ENCODE peak calls at places on chromosomes 2 and 18, in seven cellular contexts. S is uterus, B is AG04450, J is A549, U is heart right ventricle, O is brain microvascular endothelial cell, D is right lobe of liver. X is an unnamed sample.

GRCh38 chr2:165793161-165793778 is 777 bp downstream of the GALNT3 start:
- DNase-seq in S (no peak), O (peak), B (no peak), J (no peak), D (peak), U (peak), X (no peak)

GRCh38 chr2:105866439-105867170 is 121.9 kb downstream of the NCK2 start:
- DNase-seq in U (no peak), B (peak), J (no peak), D (no peak), S (no peak), O (peak), X (no peak)

GRCh38 chr2:166464187-166464586 is 29.9 kb downstream of the SCN7A start:
- DNase-seq in J (no peak), O (no peak), S (no peak), B (no peak), U (no peak), D (no peak), X (no peak)

GRCh38 chr2:144147356-144147755 is 372.6 kb downstream of the ZEB2 start:
- DNase-seq in B (no peak), U (no peak), D (no peak), J (no peak), O (no peak), S (no peak), X (no peak)

GRCh38 chr2:233822101-233822771 is 32.1 kb downstream of the HJURP start:
- DNase-seq in D (peak), U (no peak), S (no peak), O (no peak), J (no peak), B (no peak), X (peak)

GRCh38 chr18:30652377-30652776 is 390.2 kb downstream of the DSC3 start:
- DNase-seq in S (no peak), B (no peak), D (no peak), J (no peak), U (no peak), O (no peak), X (no peak)

GRCh38 chr18:77100751-77101355 is 31.7 kb downstream of the MBP start:
- DNase-seq in U (no peak), D (no peak), J (no peak), B (no peak), O (no peak), S (no peak), X (no peak)

GRCh38 chr18:44594779-44595467 is 85.8 kb upstream of the SETBP1 start:
- DNase-seq in J (no peak), B (no peak), D (no peak), O (peak), S (no peak), U (no peak), X (no peak)

GRCh38 chr2:32947484-32948143 is 861 bp downstream of the LTBP1 start:
- DNase-seq in D (no peak), B (no peak), O (peak), S (peak), J (peak), U (peak), X (peak)

GRCh38 chr2:74532222-74532621 is 2.5 kb downstream of the HTRA2 start:
- DNase-seq in D (no peak), U (no peak), O (no peak), B (no peak), S (no peak), J (peak), X (no peak)

GRCh38 chr2:40430741-40431599 is 20.9 kb downstream of the SLC8A1 start:
- DNase-seq in S (no peak), D (no peak), B (no peak), U (no peak), O (no peak), J (no peak), X (no peak)

GRCh38 chr2:16140771-16141640 is 200.7 kb downstream of the MYCN start:
- DNase-seq in S (no peak), B (no peak), U (no peak), O (no peak), D (no peak), J (no peak), X (no peak)

GRCh38 chr18:23812566-23813440 is 123.5 kb downstream of the LAMA3 start:
- DNase-seq in O (no peak), D (no peak), U (no peak), B (no peak), J (peak), S (no peak), X (no peak)

GRCh38 chr2:37893327-37893726 is 31.8 kb upstream of the RMDN2 start:
- DNase-seq in D (no peak), S (no peak), B (no peak), U (no peak), J (no peak), O (no peak), X (no peak)

GRCh38 chr18:38241736-38242135 is 676.1 kb upstream of the CELF4 start:
- DNase-seq in S (no peak), O (peak), B (no peak), D (no peak), J (no peak), U (no peak), X (no peak)

DNA sequence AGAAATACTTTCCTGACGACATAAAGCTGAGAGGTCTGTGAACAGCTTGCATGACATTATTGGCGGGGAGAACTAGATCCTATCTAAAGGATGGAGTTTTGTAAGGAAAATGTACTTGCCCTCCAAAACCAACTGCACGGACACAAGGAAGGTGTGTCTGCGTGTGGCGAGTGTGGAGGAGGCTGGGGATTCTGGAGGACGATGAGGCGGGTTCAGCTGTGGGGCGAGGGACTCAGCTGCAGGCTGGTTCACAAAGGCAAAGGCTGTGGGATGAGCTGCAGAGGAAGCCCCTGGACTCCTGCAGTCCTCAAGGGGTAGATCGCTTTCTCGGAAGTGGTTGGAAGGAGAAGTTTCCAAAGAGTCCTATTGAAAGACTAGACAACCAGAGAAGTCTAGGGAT is 48.2 kb downstream of the ACKR3 start:
- DNase-seq in O (no peak), S (no peak), B (no peak), U (no peak), J (no peak), D (no peak), X (no peak)
- H3K27ac ChIP-seq in O (no peak), S (no peak), B (no peak), U (no peak), J (no peak), D (no peak), X (no peak)

GRCh38 chr2:222797308-222797707 is 63.5 kb upstream of the ACSL3 start:
- DNase-seq in J (peak), O (no peak), D (no peak), S (no peak), B (no peak), U (no peak), X (no peak)
- TF ChIP-seq CTCF in J (peak), O (peak), D (peak), S (peak), B (peak), U (peak), X (no peak)

GRCh38 chr2:48812376-48812775 is 56.9 kb upstream of the LHCGR start:
- DNase-seq in B (no peak), J (no peak), U (no peak), S (no peak), D (no peak), O (no peak), X (no peak)
- H3K27ac ChIP-seq in B (no peak), J (no peak), U (no peak), S (no peak), D (no peak), O (no peak), X (no peak)

GRCh38 chr18:50644807-50645206 is 84.9 kb downstream of the MAPK4 start:
- DNase-seq in D (no peak), U (no peak), O (no peak), J (peak), B (no peak), S (no peak), X (no peak)
- TF ChIP-seq CTCF in D (peak), U (peak), O (peak), J (peak), B (no peak), S (no peak), X (no peak)

GRCh38 chr2:46314065-46314835 is 17.0 kb downstream of the EPAS1 start:
- DNase-seq in S (no peak), J (no peak), B (no peak), O (no peak), U (no peak), D (no peak), X (no peak)

GRCh38 chr2:46315103-46315890 is 18.1 kb downstream of the EPAS1 start:
- DNase-seq in B (peak), J (peak), D (peak), O (peak), S (peak), U (peak), X (peak)

GRCh38 chr2:46318579-46319460 is 21.6 kb downstream of the EPAS1 start:
- DNase-seq in S (no peak), J (no peak), B (no peak), D (no peak), O (no peak), U (no peak), X (no peak)

GRCh38 chr2:46319711-46320110 is 22.5 kb downstream of the EPAS1 start:
- DNase-seq in U (no peak), B (no peak), J (no peak), S (no peak), O (no peak), D (no peak), X (no peak)

DNA sequence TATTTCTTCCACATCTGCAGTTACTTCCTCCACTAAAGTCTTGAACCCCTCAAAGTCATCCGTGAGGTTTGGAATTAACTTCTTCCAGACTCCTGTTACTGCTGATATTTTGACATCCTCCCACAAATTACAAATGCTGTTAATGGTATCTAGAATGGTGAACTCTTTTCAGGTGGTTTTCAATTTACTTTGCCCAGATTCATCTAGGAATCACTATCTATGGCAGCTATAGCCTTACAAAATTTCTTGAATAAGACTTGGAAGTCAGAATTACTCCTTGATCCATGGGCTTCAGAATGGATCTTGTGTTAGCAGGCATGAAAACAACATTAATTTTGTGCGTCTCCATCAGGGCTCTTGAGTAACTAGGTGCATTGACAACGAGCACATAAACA is 19.9 kb downstream of the EPAS1 start:
- DNase-seq in D (no peak), O (no peak), J (no peak), S (no peak), U (no peak), B (no peak), X (no peak)
- H3K27ac ChIP-seq in D (peak), O (peak), J (peak), S (peak), U (peak), B (no peak), X (peak)

GRCh38 chr2:19476347-19476746 is 117.9 kb upstream of the OSR1 start:
- DNase-seq in S (no peak), D (no peak), U (no peak), O (no peak), J (no peak), B (no peak), X (no peak)
- TF ChIP-seq CTCF in S (no peak), D (no peak), U (no peak), O (no peak), J (no peak), B (no peak), X (no peak)

DNA sequence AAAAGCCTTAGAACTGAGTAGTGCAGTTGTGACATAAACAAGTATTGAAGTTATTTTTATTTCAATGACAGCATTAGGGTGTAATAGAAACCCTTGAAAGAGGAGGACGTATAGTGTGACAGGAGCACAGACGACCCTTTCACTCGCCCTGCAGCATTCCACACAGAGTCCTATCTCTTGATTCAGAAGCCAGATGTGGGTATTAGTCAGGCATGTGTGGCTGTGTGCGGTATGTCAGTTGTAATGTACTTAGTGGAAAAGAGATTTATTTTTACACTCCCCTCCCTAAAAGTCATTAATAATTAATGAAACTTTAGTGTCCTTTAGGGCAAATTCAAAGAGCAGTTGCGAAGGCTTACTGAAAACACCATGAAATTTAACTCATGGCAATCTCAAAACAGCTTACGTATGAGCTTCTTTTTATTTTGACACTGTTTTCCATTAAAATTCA is 83.7 kb upstream of the DSEL start:
- DNase-seq in U (no peak), O (peak), D (no peak), B (peak), J (no peak), S (no peak), X (no peak)
- H3K27ac ChIP-seq in U (no peak), O (peak), D (peak), B (no peak), J (no peak), S (no peak), X (no peak)

GRCh38 chr2:629961-630360 is 47.2 kb downstream of the TMEM18 start:
- DNase-seq in B (no peak), D (no peak), O (no peak), J (no peak), S (no peak), U (no peak), X (no peak)

GRCh38 chr2:627340-627709 is 49.9 kb downstream of the TMEM18 start:
- DNase-seq in S (no peak), D (no peak), U (no peak), O (no peak), J (no peak), B (no peak), X (no peak)

GRCh38 chr2:628651-629050 is 48.6 kb downstream of the TMEM18 start:
- DNase-seq in U (no peak), S (no peak), B (no peak), O (no peak), J (no peak), D (no peak), X (no peak)

GRCh38 chr2:626491-627339 is 50.5 kb downstream of the TMEM18 start:
- DNase-seq in U (no peak), J (no peak), O (no peak), B (no peak), D (no peak), S (no peak), X (no peak)

DNA sequence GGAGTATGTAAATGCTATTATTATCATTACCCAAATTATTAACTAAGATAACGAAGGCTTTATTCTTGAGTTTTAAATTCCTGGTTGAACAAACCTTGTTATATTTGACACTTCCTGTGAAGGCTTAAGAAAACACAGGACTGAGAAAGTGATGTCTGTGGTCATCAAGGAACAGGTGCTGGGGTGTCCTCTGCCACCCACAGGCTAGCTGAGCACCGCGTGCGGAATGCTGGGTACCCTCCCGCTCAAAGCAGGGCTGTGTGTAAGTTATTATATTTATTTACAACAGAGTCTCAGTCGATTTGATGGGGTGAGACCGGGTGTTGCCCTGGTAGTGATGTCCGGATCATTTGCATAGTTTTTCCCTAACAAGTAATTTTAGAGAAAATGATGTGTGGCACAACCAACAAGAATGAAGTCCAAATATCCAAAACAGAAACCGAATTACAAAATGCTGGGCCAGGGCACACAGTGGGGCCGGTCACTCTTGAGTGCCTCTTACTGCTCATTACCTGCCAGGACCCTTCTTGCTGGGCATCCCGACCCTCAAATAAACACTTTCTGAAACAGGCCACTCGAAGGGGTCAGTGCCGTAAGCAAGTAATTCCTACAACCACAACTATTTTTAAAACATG is 49.2 kb downstream of the TMEM18 start:
- DNase-seq in B (no peak), D (no peak), S (no peak), U (no peak), O (no peak), J (no peak), X (no peak)
- TF ChIP-seq CTCF in B (no peak), D (no peak), S (no peak), U (no peak), O (no peak), J (no peak), X (no peak)

GRCh38 chr2:66435963-66436362 is 1.0 kb downstream of the MEIS1 start:
- DNase-seq in D (no peak), O (no peak), S (no peak), U (no peak), B (no peak), J (no peak), X (no peak)

GRCh38 chr2:66437055-66437454 is 2.1 kb downstream of the MEIS1 start:
- DNase-seq in S (no peak), O (no peak), J (no peak), U (no peak), B (no peak), D (no peak), X (no peak)

GRCh38 chr2:66435549-66435875 is 587 bp downstream of the MEIS1 start:
- DNase-seq in B (no peak), J (no peak), U (no peak), S (no peak), D (no peak), O (no peak), X (no peak)

GRCh38 chr2:66437601-66438497 is 2.9 kb downstream of the MEIS1 start:
- DNase-seq in J (no peak), S (peak), B (no peak), U (peak), O (no peak), D (no peak), X (peak)

GRCh38 chr2:66436546-66436945 is 1.6 kb downstream of the MEIS1 start:
- DNase-seq in J (no peak), O (no peak), S (no peak), U (no peak), B (no peak), D (no peak), X (no peak)
- H3K27ac ChIP-seq in J (no peak), O (no peak), S (peak), U (peak), B (peak), D (peak), X (peak)